ENCODE peak calls at places on chromosomes 13 and 19, in five cellular contexts. Z is memory B cell, J is brain microvascular endothelial cell, Y is ureter, C is mesendoderm. I is an unnamed sample.

GRCh38 chr19:15292847-15293582 is 39.3 kb downstream of the BRD4 start:
- DNase-seq in Z (no peak), J (no peak), Y (no peak), C (no peak), I (no peak)

GRCh38 chr19:5867201-5868136 is 2.9 kb downstream of the FUT5 start:
- DNase-seq in Z (no peak), J (no peak), Y (no peak), C (no peak), I (no peak)

GRCh38 chr13:99655351-99656091 is 154.2 kb downstream of the TM9SF2 start:
- DNase-seq in Z (no peak), J (peak; percentile 78), Y (no peak), C (peak; percentile 55), I (no peak)

GRCh38 chr13:113209880-113210421 is 538 bp downstream of the CUL4A start:
- DNase-seq in Z (peak; percentile 64), J (peak; percentile 20), Y (peak; percentile 72), C (peak; percentile 83), I (peak; percentile 23)

GRCh38 chr13:75760182-75760981 is 124.3 kb downstream of the LMO7 start:
- DNase-seq in Z (no peak), J (no peak), Y (peak; percentile 52), C (no peak), I (no peak)

GRCh38 chr13:21677075-21677628 is 6.3 kb downstream of the FGF9 start:
- DNase-seq in Z (no peak), J (no peak), Y (no peak), C (no peak), I (no peak)

GRCh38 chr19:6375411-6376010 is at the start of gene PSPN:
- DNase-seq in Z (no peak), J (no peak), Y (no peak), C (no peak), I (no peak)

GRCh38 chr19:292281-292884 is 1.2 kb upstream of the PLPP2 start:
- DNase-seq in Z (no peak), J (no peak), Y (no peak), C (no peak), I (no peak)

GRCh38 chr13:85529216-85529590 is 270.0 kb downstream of the SLITRK6 start:
- DNase-seq in Z (no peak), J (no peak), Y (no peak), C (peak; percentile 3), I (no peak)

I was measured in HS-27A.